ENCODE peak calls at places on chromosomes 7 and 10, in seven cellular contexts. N is tibial nerve, C is uterus, X is body of pancreas, Z is GM23248, B is neural progenitor cell, H is H7. W is an unnamed sample. For H3K27me3 and H3K36me3, the result is how much of the 10 kb centered on the place peaks cover.

GRCh38 chr10:84634636-84635035 is 306.2 kb downstream of the CCSER2 start:
- DNase-seq in N (no peak), C (no peak), X (no peak), Z (no peak), B (no peak), H (no peak), W (no peak)

GRCh38 chr10:111916011-111916410 is 267.6 kb downstream of the GPAM start:
- DNase-seq in N (no peak), C (no peak), X (no peak), Z (no peak), B (no peak), H (no peak), W (no peak)

GRCh38 chr10:113953505-113954272 is 90.0 kb upstream of the ADRB1 start:
- DNase-seq in N (no peak), C (no peak), X (no peak), Z (no peak), B (no peak), H (no peak), W (no peak)

GRCh38 chr7:157507987-157508386 is 171.2 kb downstream of the DNAJB6 start:
- DNase-seq in N (no peak), C (no peak), X (no peak), Z (no peak), B (no peak), H (no peak), W (no peak)

GRCh38 chr7:33108931-33109757 is at the start of gene RP9:
- DNase-seq in N (peak), C (peak), X (peak), Z (peak), B (peak), H (peak), W (peak)

GRCh38 chr7:154886591-154886990 is 116.3 kb downstream of the PAXIP1 start:
- DNase-seq in N (no peak), C (no peak), X (no peak), Z (no peak), B (no peak), H (no peak), W (no peak)

GRCh38 chr10:25405871-25406270 is 231.1 kb downstream of the GPR158 start:
- DNase-seq in N (no peak), C (no peak), X (no peak), Z (no peak), B (no peak), H (no peak), W (no peak)

GRCh38 chr7:74235525-74236269 is 18.5 kb downstream of the RFC2 start:
- DNase-seq in N (no peak), C (no peak), X (no peak), Z (no peak), B (no peak), H (no peak), W (no peak)

GRCh38 chr10:103772096-103772845 is 83.1 kb downstream of the SH3PXD2A start:
- DNase-seq in N (peak), C (peak), X (peak), Z (peak), B (peak), H (peak), W (peak)

GRCh38 chr10:72426982-72427381 is 72.3 kb upstream of the DNAJB12 start:
- DNase-seq in N (no peak), C (no peak), X (no peak), Z (no peak), B (peak), H (peak), W (no peak)

GRCh38 chr7:16494955-16495719 is 29.6 kb upstream of the SOSTDC1 start:
- DNase-seq in N (no peak), C (no peak), X (no peak), Z (no peak), B (no peak), H (no peak), W (no peak)

GRCh38 chr7:129772646-129773280 is 161.2 kb downstream of the NRF1 start:
- DNase-seq in N (no peak), C (no peak), X (no peak), Z (no peak), B (no peak), H (peak), W (no peak)

GRCh38 chr7:26376208-26376917 is 84.7 kb downstream of the SNX10 start:
- DNase-seq in N (no peak), C (no peak), X (peak), Z (peak), B (peak), H (peak), W (peak)

GRCh38 chr10:51569467-51569866 is 129.9 kb downstream of the CSTF2T start:
- DNase-seq in N (no peak), C (no peak), X (no peak), Z (no peak), B (no peak), H (no peak), W (no peak)

GRCh38 chr7:138169441-138169851 is 93.2 kb downstream of the AKR1D1 start:
- DNase-seq in N (no peak), C (no peak), X (no peak), Z (no peak), B (peak), H (peak), W (no peak)

GRCh38 chr7:6170571-6171531 is 101.6 kb downstream of the CYTH3 start:
- DNase-seq in N (no peak), C (no peak), X (no peak), Z (no peak), B (no peak), H (peak), W (peak)

GRCh38 chr7:90766814-90767564 is 170.9 kb downstream of the CDK14 start:
- DNase-seq in N (no peak), C (peak), X (peak), Z (peak), B (peak), H (no peak), W (peak)

DNA sequence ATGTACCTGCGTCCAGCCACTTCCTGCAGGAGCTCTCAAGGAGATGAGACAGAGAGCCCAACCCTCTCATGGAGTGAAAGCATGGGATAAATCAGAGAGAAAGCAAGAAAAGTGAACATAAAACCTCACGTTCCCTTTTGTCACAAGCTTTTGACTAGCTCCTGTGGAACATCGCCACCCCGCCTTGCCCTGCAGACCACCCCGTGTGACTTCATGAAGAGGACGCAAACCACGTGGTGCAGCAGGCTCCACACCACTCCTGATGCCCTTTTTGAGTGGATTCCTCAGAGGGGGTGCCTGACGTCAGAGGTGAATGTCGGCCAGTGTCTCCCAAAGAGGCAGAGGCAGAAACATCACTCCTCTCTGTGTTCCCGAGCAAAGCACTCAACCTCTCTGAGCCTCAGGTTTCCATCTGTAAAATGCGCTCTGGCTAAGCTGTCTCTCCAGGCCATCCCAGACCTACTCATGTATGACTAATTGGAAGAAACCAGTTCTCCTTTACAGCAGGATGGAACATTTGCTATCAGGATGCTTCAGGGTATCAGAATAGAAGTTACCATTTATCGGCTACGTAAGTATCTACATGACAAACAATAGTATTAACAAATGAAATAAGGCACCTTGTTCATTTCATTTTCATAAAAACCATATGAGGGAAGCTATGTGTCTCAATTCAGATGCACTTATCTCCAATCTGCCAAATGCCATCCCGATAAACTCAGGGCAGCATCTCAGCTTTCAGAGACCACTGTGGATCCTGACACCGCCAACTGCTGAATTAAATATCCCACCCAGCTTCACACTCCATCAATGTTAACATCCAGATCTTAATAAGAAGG is 5.3 kb downstream of the ZNF488 start:
- DNase-seq in N (no peak), C (no peak), X (no peak), Z (no peak), B (no peak), H (peak), W (no peak)
- H3K27me3 ChIP-seq in N (under half), C (under half), X (under half), Z (half or more), B (under half), H (under half), W (under half)

GRCh38 chr7:104395162-104395561 is 66.8 kb downstream of the LHFPL3 start:
- DNase-seq in N (no peak), C (no peak), X (no peak), Z (no peak), B (no peak), H (no peak), W (no peak)
- H3K36me3 ChIP-seq in N (under half), C (under half), X (under half), Z (under half), B (under half), H (under half), W (under half)

GRCh38 chr10:680146-680545 is 9.3 kb downstream of the DIP2C start:
- DNase-seq in N (no peak), C (no peak), X (no peak), Z (no peak), B (no peak), H (no peak), W (no peak)
- H3K4me3 ChIP-seq in N (no peak), C (no peak), X (no peak), Z (no peak), B (no peak), H (no peak), W (no peak)

DNA sequence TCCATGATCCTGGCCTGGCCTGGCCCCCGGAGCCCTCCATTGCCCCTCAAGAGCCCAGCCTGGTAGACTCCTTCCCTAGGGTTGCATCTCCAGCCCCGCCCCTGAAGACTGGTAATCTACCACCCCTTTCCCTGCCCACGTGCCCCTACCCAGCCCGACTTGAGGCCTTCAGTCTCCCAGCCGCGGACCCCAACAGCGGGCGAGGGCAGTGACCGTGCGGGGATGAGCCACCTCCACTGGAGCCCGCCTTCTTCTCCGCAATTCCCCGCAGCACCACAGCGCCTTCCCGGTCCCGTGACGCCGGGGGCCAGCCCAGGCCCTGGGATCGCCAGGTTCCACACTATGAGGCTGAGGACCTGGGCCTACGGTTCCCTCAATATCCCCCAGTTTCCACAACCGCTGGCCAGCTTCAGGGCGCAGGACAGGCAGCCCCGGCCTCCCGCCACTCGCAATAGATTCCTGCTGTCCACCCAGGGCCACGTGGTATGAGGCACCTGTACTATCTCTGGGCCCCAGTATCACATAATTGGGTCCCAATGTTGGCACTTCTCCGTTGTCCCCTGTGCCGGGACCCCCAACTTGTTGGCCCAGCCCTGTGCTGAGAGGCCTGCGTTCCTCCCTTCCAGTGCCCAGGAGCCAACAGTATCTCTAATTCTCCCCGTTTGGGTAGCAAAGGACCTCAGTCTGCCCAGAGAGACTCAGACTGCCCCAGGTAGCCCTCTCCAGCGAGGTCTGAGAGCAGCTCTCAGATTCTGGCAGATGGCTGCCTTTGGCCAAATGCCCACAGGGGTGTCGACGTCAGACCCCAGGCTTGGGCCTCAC is 1.1 kb upstream of the GPRIN2 start:
- DNase-seq in N (peak), C (peak), X (peak), Z (no peak), B (no peak), H (peak), W (no peak)
- H3K27me3 ChIP-seq in N (under half), C (under half), X (under half), Z (half or more), B (half or more), H (under half), W (half or more)

W was measured in heart right ventricle.